ENCODE peak calls at places on chromosomes 16 and 17, in seven cellular contexts. One of them, this sample, is unnamed. For H3K27me3, the result is how much of the 10 kb centered on the place peaks cover.

GRCh38 chr17:59845595-59846390 is 47.0 kb downstream of the TUBD1 start:
- DNase-seq in endodermal cell: peak
- DNase-seq in heart right ventricle: no peak
- DNase-seq in ovary: no peak
- DNase-seq in psoas muscle: peak
- DNase-seq in body of pancreas: peak
- DNase-seq in CD4-positive, CD25-positive, alpha-beta regulatory T cell: peak
- DNase-seq in this sample: no peak

GRCh38 chr16:87435399-87436224 is 43.5 kb downstream of the MAP1LC3B start:
- DNase-seq in endodermal cell: no peak
- DNase-seq in heart right ventricle: no peak
- DNase-seq in ovary: peak
- DNase-seq in psoas muscle: no peak
- DNase-seq in body of pancreas: no peak
- DNase-seq in CD4-positive, CD25-positive, alpha-beta regulatory T cell: no peak
- DNase-seq in this sample: no peak

GRCh38 chr16:66858740-66859396 is 14.7 kb downstream of the CA7 start:
- DNase-seq in endodermal cell: peak
- DNase-seq in heart right ventricle: peak
- DNase-seq in ovary: no peak
- DNase-seq in psoas muscle: peak
- DNase-seq in body of pancreas: no peak
- DNase-seq in CD4-positive, CD25-positive, alpha-beta regulatory T cell: no peak
- DNase-seq in this sample: no peak

GRCh38 chr16:78812582-78812981 is 713.1 kb downstream of the WWOX start:
- DNase-seq in endodermal cell: no peak
- DNase-seq in heart right ventricle: no peak
- DNase-seq in ovary: no peak
- DNase-seq in psoas muscle: no peak
- DNase-seq in body of pancreas: no peak
- DNase-seq in CD4-positive, CD25-positive, alpha-beta regulatory T cell: no peak
- DNase-seq in this sample: no peak

GRCh38 chr16:9695152-9695551 is 487.1 kb downstream of the GRIN2A start:
- DNase-seq in endodermal cell: peak
- DNase-seq in heart right ventricle: no peak
- DNase-seq in ovary: no peak
- DNase-seq in psoas muscle: no peak
- DNase-seq in body of pancreas: no peak
- DNase-seq in CD4-positive, CD25-positive, alpha-beta regulatory T cell: no peak
- DNase-seq in this sample: peak

GRCh38 chr17:76714336-76714735 is 3.6 kb upstream of the MXRA7 start:
- DNase-seq in endodermal cell: no peak
- DNase-seq in heart right ventricle: no peak
- DNase-seq in ovary: peak
- DNase-seq in psoas muscle: no peak
- DNase-seq in body of pancreas: no peak
- DNase-seq in CD4-positive, CD25-positive, alpha-beta regulatory T cell: no peak
- DNase-seq in this sample: no peak

GRCh38 chr17:76726231-76726765 is at the start of gene JMJD6:
- DNase-seq in endodermal cell: peak
- DNase-seq in heart right ventricle: peak
- DNase-seq in ovary: peak
- DNase-seq in psoas muscle: peak
- DNase-seq in body of pancreas: peak
- DNase-seq in CD4-positive, CD25-positive, alpha-beta regulatory T cell: no peak
- DNase-seq in this sample: peak

GRCh38 chr16:9898555-9898954 is 283.7 kb downstream of the GRIN2A start:
- DNase-seq in endodermal cell: no peak
- DNase-seq in heart right ventricle: no peak
- DNase-seq in ovary: no peak
- DNase-seq in psoas muscle: no peak
- DNase-seq in body of pancreas: no peak
- DNase-seq in CD4-positive, CD25-positive, alpha-beta regulatory T cell: no peak
- DNase-seq in this sample: no peak

GRCh38 chr17:40530988-40531971 is 29.9 kb upstream of the TNS4 start:
- DNase-seq in endodermal cell: peak
- DNase-seq in heart right ventricle: no peak
- DNase-seq in ovary: peak
- DNase-seq in psoas muscle: no peak
- DNase-seq in body of pancreas: no peak
- DNase-seq in CD4-positive, CD25-positive, alpha-beta regulatory T cell: peak
- DNase-seq in this sample: no peak

GRCh38 chr17:44780845-44781480 is 22.2 kb downstream of the ADAM11 start:
- DNase-seq in endodermal cell: peak
- DNase-seq in heart right ventricle: no peak
- DNase-seq in ovary: no peak
- DNase-seq in psoas muscle: no peak
- DNase-seq in body of pancreas: no peak
- DNase-seq in CD4-positive, CD25-positive, alpha-beta regulatory T cell: no peak
- DNase-seq in this sample: no peak

GRCh38 chr16:67935402-67936123 is 1.1 kb downstream of the PSMB10 start:
- DNase-seq in endodermal cell: peak
- DNase-seq in heart right ventricle: peak
- DNase-seq in ovary: peak
- DNase-seq in psoas muscle: peak
- DNase-seq in body of pancreas: peak
- DNase-seq in CD4-positive, CD25-positive, alpha-beta regulatory T cell: peak
- DNase-seq in this sample: peak

GRCh38 chr16:67934306-67935095 is 2.1 kb downstream of the PSMB10 start:
- DNase-seq in endodermal cell: no peak
- DNase-seq in heart right ventricle: no peak
- DNase-seq in ovary: peak
- DNase-seq in psoas muscle: no peak
- DNase-seq in body of pancreas: no peak
- DNase-seq in CD4-positive, CD25-positive, alpha-beta regulatory T cell: no peak
- DNase-seq in this sample: no peak

GRCh38 chr16:67936124-67936875 is at the start of gene PSMB10:
- DNase-seq in endodermal cell: peak
- DNase-seq in heart right ventricle: peak
- DNase-seq in ovary: peak
- DNase-seq in psoas muscle: peak
- DNase-seq in body of pancreas: peak
- DNase-seq in CD4-positive, CD25-positive, alpha-beta regulatory T cell: no peak
- DNase-seq in this sample: peak

GRCh38 chr16:67935096-67935401 is 1.6 kb downstream of the PSMB10 start:
- DNase-seq in endodermal cell: no peak
- DNase-seq in heart right ventricle: no peak
- DNase-seq in ovary: no peak
- DNase-seq in psoas muscle: no peak
- DNase-seq in body of pancreas: no peak
- DNase-seq in CD4-positive, CD25-positive, alpha-beta regulatory T cell: no peak
- DNase-seq in this sample: no peak

DNA sequence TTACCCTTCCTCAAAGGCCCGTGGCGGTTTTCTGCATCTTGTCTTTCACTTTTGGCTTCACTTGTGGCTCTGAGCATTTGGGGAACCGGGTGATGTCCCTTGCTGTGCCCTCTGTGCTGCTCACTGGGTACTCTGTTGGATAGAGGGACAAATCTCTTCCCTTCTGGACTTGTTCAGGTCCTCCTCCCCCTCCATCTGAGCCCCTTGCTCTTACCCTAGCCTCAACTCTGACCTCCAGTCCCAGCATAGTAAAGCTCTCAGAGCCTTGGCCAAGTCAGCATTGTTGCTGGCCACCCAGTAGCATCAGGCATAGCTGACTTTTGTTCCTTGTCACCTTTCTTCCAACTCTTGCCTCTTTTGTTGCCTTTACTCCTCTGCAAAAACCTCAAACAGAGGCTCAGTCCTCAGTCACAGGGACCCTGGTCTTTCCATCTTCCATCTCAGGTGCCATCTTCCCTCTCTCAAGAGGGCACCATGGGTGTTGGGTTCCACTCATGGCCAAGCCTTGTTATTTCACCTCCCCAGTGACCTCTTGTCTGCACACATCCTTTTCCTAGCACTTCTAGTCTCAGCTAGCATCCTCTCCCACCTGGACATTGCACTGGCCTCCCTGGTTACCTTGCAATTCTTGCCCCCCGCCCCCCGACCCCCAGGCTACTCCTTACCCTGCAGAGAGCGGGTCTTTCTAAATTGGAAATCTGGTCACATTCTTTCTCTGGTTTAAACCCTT is 391 bp upstream of the PSMB10 start:
- DNase-seq in endodermal cell: no peak
- DNase-seq in heart right ventricle: no peak
- DNase-seq in ovary: no peak
- DNase-seq in psoas muscle: no peak
- DNase-seq in body of pancreas: no peak
- DNase-seq in CD4-positive, CD25-positive, alpha-beta regulatory T cell: peak
- DNase-seq in this sample: no peak
- H3K27me3 ChIP-seq in endodermal cell: under half
- H3K27me3 ChIP-seq in heart right ventricle: under half
- H3K27me3 ChIP-seq in ovary: under half
- H3K27me3 ChIP-seq in psoas muscle: under half
- H3K27me3 ChIP-seq in body of pancreas: under half
- H3K27me3 ChIP-seq in CD4-positive, CD25-positive, alpha-beta regulatory T cell: under half
- H3K27me3 ChIP-seq in this sample: under half

GRCh38 chr17:74357466-74357809 is 4.2 kb downstream of the BTBD17 start:
- DNase-seq in endodermal cell: no peak
- DNase-seq in heart right ventricle: no peak
- DNase-seq in ovary: no peak
- DNase-seq in psoas muscle: no peak
- DNase-seq in body of pancreas: no peak
- DNase-seq in CD4-positive, CD25-positive, alpha-beta regulatory T cell: no peak
- DNase-seq in this sample: no peak
- H3K27me3 ChIP-seq in endodermal cell: half or more
- H3K27me3 ChIP-seq in heart right ventricle: half or more
- H3K27me3 ChIP-seq in ovary: under half
- H3K27me3 ChIP-seq in psoas muscle: half or more
- H3K27me3 ChIP-seq in body of pancreas: under half
- H3K27me3 ChIP-seq in CD4-positive, CD25-positive, alpha-beta regulatory T cell: under half
- H3K27me3 ChIP-seq in this sample: under half

DNA sequence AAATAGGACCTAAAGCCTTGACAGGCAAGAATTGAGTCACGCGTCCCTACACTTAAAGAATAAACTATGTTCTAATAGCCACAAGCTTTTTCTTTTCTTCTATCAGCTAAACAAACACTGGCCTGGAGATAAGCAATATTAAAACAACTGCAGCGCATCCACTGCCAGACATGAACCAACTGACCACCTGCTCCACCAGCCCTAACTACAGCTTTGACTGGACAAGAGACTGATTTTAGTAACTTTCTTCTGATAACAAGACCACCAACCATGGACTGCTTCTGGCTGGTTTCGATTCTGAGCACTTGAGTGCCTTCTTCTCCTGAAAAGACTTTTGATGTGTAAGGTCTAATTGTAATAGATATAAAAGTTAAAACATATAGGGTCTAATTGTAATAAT is 17.4 kb downstream of the SLFN12L start:
- DNase-seq in endodermal cell: no peak
- DNase-seq in heart right ventricle: no peak
- DNase-seq in ovary: no peak
- DNase-seq in psoas muscle: no peak
- DNase-seq in body of pancreas: no peak
- DNase-seq in CD4-positive, CD25-positive, alpha-beta regulatory T cell: no peak
- DNase-seq in this sample: no peak
- H3K27me3 ChIP-seq in endodermal cell: under half
- H3K27me3 ChIP-seq in heart right ventricle: under half
- H3K27me3 ChIP-seq in ovary: under half
- H3K27me3 ChIP-seq in psoas muscle: under half
- H3K27me3 ChIP-seq in body of pancreas: under half
- H3K27me3 ChIP-seq in CD4-positive, CD25-positive, alpha-beta regulatory T cell: under half
- H3K27me3 ChIP-seq in this sample: under half

GRCh38 chr17:41733348-41734138 is 900 bp downstream of the HAP1 start:
- DNase-seq in endodermal cell: no peak
- DNase-seq in heart right ventricle: no peak
- DNase-seq in ovary: no peak
- DNase-seq in psoas muscle: no peak
- DNase-seq in body of pancreas: no peak
- DNase-seq in CD4-positive, CD25-positive, alpha-beta regulatory T cell: no peak
- DNase-seq in this sample: peak
- H3K27me3 ChIP-seq in endodermal cell: half or more
- H3K27me3 ChIP-seq in heart right ventricle: half or more
- H3K27me3 ChIP-seq in ovary: under half
- H3K27me3 ChIP-seq in psoas muscle: half or more
- H3K27me3 ChIP-seq in body of pancreas: under half
- H3K27me3 ChIP-seq in CD4-positive, CD25-positive, alpha-beta regulatory T cell: under half
- H3K27me3 ChIP-seq in this sample: half or more

DNA sequence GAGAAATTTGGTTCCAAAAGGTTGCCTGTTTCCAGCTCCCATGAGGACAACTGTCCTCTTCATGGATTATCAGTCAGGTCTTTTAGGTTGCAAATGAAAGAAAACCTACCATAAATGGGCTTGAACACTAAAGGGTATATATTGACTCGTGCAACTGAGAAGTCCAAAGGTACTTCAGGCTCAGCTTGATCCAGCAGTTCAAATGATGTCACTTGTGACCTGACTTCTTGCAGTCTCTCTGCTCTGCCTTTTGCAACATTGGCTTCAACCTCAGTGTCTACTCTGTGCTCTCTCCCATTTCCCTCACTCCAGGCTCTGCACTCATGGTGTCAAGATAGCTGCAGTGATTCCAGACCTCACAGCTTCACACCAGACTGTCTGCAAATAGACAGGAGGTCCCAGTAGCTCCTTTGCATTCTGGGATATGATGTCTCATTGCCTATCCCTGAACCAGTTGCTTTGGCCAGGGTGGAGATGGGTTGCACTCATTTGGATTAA is 5.5 kb upstream of the CALB2 start:
- DNase-seq in endodermal cell: no peak
- DNase-seq in heart right ventricle: no peak
- DNase-seq in ovary: no peak
- DNase-seq in psoas muscle: no peak
- DNase-seq in body of pancreas: no peak
- DNase-seq in CD4-positive, CD25-positive, alpha-beta regulatory T cell: no peak
- DNase-seq in this sample: no peak
- H3K27me3 ChIP-seq in endodermal cell: under half
- H3K27me3 ChIP-seq in heart right ventricle: under half
- H3K27me3 ChIP-seq in ovary: under half
- H3K27me3 ChIP-seq in psoas muscle: under half
- H3K27me3 ChIP-seq in body of pancreas: under half
- H3K27me3 ChIP-seq in CD4-positive, CD25-positive, alpha-beta regulatory T cell: under half
- H3K27me3 ChIP-seq in this sample: under half

GRCh38 chr16:89033304-89033703 is 56.3 kb upstream of the CBFA2T3 start:
- DNase-seq in endodermal cell: no peak
- DNase-seq in heart right ventricle: no peak
- DNase-seq in ovary: no peak
- DNase-seq in psoas muscle: no peak
- DNase-seq in body of pancreas: no peak
- DNase-seq in CD4-positive, CD25-positive, alpha-beta regulatory T cell: no peak
- DNase-seq in this sample: no peak
- H3K27me3 ChIP-seq in endodermal cell: under half
- H3K27me3 ChIP-seq in heart right ventricle: under half
- H3K27me3 ChIP-seq in ovary: under half
- H3K27me3 ChIP-seq in psoas muscle: under half
- H3K27me3 ChIP-seq in body of pancreas: under half
- H3K27me3 ChIP-seq in CD4-positive, CD25-positive, alpha-beta regulatory T cell: under half
- H3K27me3 ChIP-seq in this sample: under half

This sample was measured in neural progenitor cell.